ENCODE peak calls at places on chromosomes 1 and 21, in four cellular contexts. T, A, S and N are unnamed samples.

GRCh38 chr1:39288735-39289465 is 84.4 kb downstream of the MACF1 start:
- DNase-seq in T (no peak), A (no peak), S (no peak), N (no peak)

GRCh38 chr1:15033264-15033663 is 120.3 kb upstream of the TMEM51 start:
- DNase-seq in T (no peak), A (no peak), S (no peak), N (no peak)

GRCh38 chr21:36164427-36164784 is 7.8 kb downstream of the DOP1B start:
- DNase-seq in T (no peak), A (no peak), S (no peak), N (no peak)

GRCh38 chr1:27117733-27118439 is 37.0 kb downstream of the SLC9A1 start:
- DNase-seq in T (no peak), A (no peak), S (no peak), N (no peak)

GRCh38 chr1:168520052-168520751 is 23.6 kb downstream of the XCL2 start:
- DNase-seq in T (no peak), A (no peak), S (no peak), N (no peak)

GRCh38 chr1:39646232-39647081 is 7.0 kb upstream of the HEYL start:
- DNase-seq in T (no peak), A (no peak), S (no peak), N (no peak)

GRCh38 chr1:205948886-205949285 is 5.6 kb upstream of the SLC26A9 start:
- DNase-seq in T (no peak), A (no peak), S (no peak), N (no peak)

GRCh38 chr1:153842006-153842471 is 66.8 kb downstream of the SLC27A3 start:
- DNase-seq in T (no peak), A (no peak), S (no peak), N (no peak)

GRCh38 chr1:66271904-66272254 is 262.1 kb upstream of the SGIP1 start:
- DNase-seq in T (no peak), A (no peak), S (no peak), N (no peak)

GRCh38 chr1:184215274-184215925 is 163.9 kb downstream of the TSEN15 start:
- DNase-seq in T (no peak), A (no peak), S (no peak), N (no peak)